ENCODE peak calls at places on chromosomes 5 and 9, in ten cellular contexts. C is lung; M is naive thymus-derived CD8-positive, alpha-beta T cell; Y is HEK293T; G is pons; W is activated CD4-positive, alpha-beta T cell treated with anti-CD3 and anti-CD28 coated beads, Interleukin-2, amount 10 ng/mL, durations not matched to agents 7 days and 5 days; Z is NCI-H2029 treated with DMSO at 0.1 percent for 48 hours; B is AG08396; D is CD8-positive, alpha-beta T cell; L is mammary epithelial cell. U is an unnamed sample.

GRCh38 chr9:130844028-130844427 is 9.0 kb downstream of the ABL1 start:
- DNase-seq in Z (no peak), B (no peak), Y (no peak), W (no peak), M (no peak), D (no peak), G (no peak), L (no peak), C (no peak), U (no peak)

GRCh38 chr5:73619606-73620334 is 6.2 kb upstream of the ARHGEF28 start:
- DNase-seq in G (no peak), Z (no peak), W (no peak), D (no peak), M (no peak), L (no peak), B (no peak), C (no peak), Y (no peak), U (no peak)

GRCh38 chr9:124887832-124888231 is 25.9 kb downstream of the ARPC5L start:
- DNase-seq in W (no peak), C (no peak), B (no peak), Y (no peak), Z (no peak), G (no peak), M (no peak), L (no peak), D (no peak), U (no peak)

GRCh38 chr5:36662291-36662851 is 56.0 kb downstream of the SLC1A3 start:
- DNase-seq in Y (no peak), B (no peak), W (no peak), G (peak), L (no peak), C (no peak), Z (no peak), M (no peak), D (no peak), U (peak)

GRCh38 chr9:37197158-37198033 is 77.0 kb downstream of the ZCCHC7 start:
- DNase-seq in G (peak), D (no peak), Y (no peak), L (peak), Z (no peak), M (no peak), B (no peak), C (no peak), W (no peak), U (no peak)

GRCh38 chr9:124264812-124265211 is 7.1 kb downstream of the NEK6 start:
- DNase-seq in M (no peak), W (no peak), Z (no peak), D (no peak), B (no peak), C (no peak), Y (no peak), G (no peak), L (no peak), U (no peak)

GRCh38 chr5:55533806-55534435 is 843 bp downstream of the PLPP1 start:
- DNase-seq in L (peak), C (peak), W (no peak), M (no peak), G (peak), Z (no peak), Y (peak), D (no peak), B (peak), U (no peak)

GRCh38 chr5:150612405-150612804 is 28.1 kb upstream of the SYNPO start:
- DNase-seq in B (no peak), Z (peak), D (no peak), M (no peak), W (no peak), G (no peak), Y (no peak), C (no peak), L (no peak), U (no peak)

GRCh38 chr5:40223884-40224402 is 455.8 kb upstream of the PTGER4 start:
- DNase-seq in B (peak), D (no peak), L (peak), G (no peak), W (peak), Z (no peak), Y (no peak), C (no peak), M (no peak), U (peak)

GRCh38 chr5:180142008-180142803 is 66.8 kb downstream of the RASGEF1C start:
- DNase-seq in M (no peak), B (no peak), G (peak), L (no peak), C (no peak), D (no peak), Z (no peak), Y (no peak), W (no peak), U (no peak)

GRCh38 chr5:1769752-1770442 is 29.7 kb downstream of the MRPL36 start:
- DNase-seq in C (no peak), M (no peak), B (no peak), G (no peak), L (no peak), Z (no peak), Y (no peak), W (no peak), D (no peak), U (no peak)

GRCh38 chr5:10768304-10768899 is 7.4 kb upstream of the DAP start:
- DNase-seq in L (no peak), D (no peak), B (no peak), C (no peak), M (no peak), Z (no peak), W (no peak), G (no peak), Y (no peak), U (no peak)

GRCh38 chr5:160477266-160477970 is 55.8 kb downstream of the PTTG1 start:
- DNase-seq in Y (no peak), W (no peak), G (no peak), L (no peak), C (no peak), B (no peak), Z (no peak), M (no peak), D (no peak), U (no peak)

GRCh38 chr5:140575309-140575708 is 10.7 kb downstream of the SLC35A4 start:
- DNase-seq in L (peak), Y (peak), Z (no peak), M (no peak), B (peak), D (no peak), C (peak), G (peak), W (no peak), U (no peak)

GRCh38 chr5:124061663-124062062 is 549.7 kb downstream of the CSNK1G3 start:
- DNase-seq in L (no peak), G (no peak), D (no peak), Y (no peak), M (no peak), B (no peak), Z (peak), C (peak), W (no peak), U (peak)

GRCh38 chr9:116154334-116154975 is 864 bp downstream of the PAPPA start:
- DNase-seq in D (no peak), C (no peak), Y (peak), Z (no peak), M (no peak), B (no peak), G (no peak), L (no peak), W (no peak), U (no peak)

GRCh38 chr5:56757077-56757476 is 58.3 kb upstream of the MAP3K1 start:
- DNase-seq in G (no peak), Y (no peak), Z (no peak), C (no peak), D (no peak), M (no peak), B (no peak), W (no peak), L (peak), U (no peak)

GRCh38 chr9:108776920-108777650 is 78.7 kb downstream of the ACTL7B start:
- DNase-seq in W (no peak), Y (no peak), B (no peak), G (no peak), L (peak), M (no peak), C (no peak), D (no peak), Z (no peak), U (no peak)

GRCh38 chr5:131511934-131512333 is 123.1 kb downstream of the RAPGEF6 start:
- DNase-seq in G (no peak), Y (no peak), W (no peak), Z (no peak), D (no peak), M (no peak), B (no peak), C (no peak), L (no peak), U (no peak)

GRCh38 chr5:126373621-126374416 is 49.4 kb upstream of the GRAMD2B start:
- DNase-seq in L (no peak), Y (no peak), D (no peak), G (no peak), B (no peak), Z (no peak), M (peak), W (no peak), C (no peak), U (no peak)

GRCh38 chr5:177459357-177459756 is 12.7 kb downstream of the PRR7 start:
- DNase-seq in D (no peak), Z (no peak), M (no peak), C (no peak), G (no peak), W (no peak), Y (no peak), L (no peak), B (no peak), U (no peak)

GRCh38 chr5:169906745-169907649 is 73.3 kb downstream of the INSYN2B start:
- DNase-seq in Y (no peak), W (no peak), L (no peak), D (no peak), C (no peak), B (peak), M (no peak), Z (no peak), G (no peak), U (no peak)

GRCh38 chr5:78753093-78753531 is 104.5 kb upstream of the LHFPL2 start:
- DNase-seq in W (no peak), Y (no peak), B (no peak), C (no peak), L (no peak), D (no peak), Z (no peak), G (no peak), M (no peak), U (no peak)

GRCh38 chr9:33445389-33445881 is 2.0 kb downstream of the AQP3 start:
- DNase-seq in Y (no peak), W (peak), L (no peak), M (peak), G (no peak), Z (no peak), C (peak), D (peak), B (no peak), U (no peak)

GRCh38 chr5:134005415-134006118 is 792 bp upstream of the VDAC1 start:
- DNase-seq in C (no peak), Y (no peak), D (no peak), G (no peak), M (no peak), Z (no peak), L (no peak), W (peak), B (peak), U (no peak)

GRCh38 chr9:35510745-35511428 is 21.0 kb downstream of the RUSC2 start:
- DNase-seq in C (peak), L (peak), D (no peak), W (no peak), Z (no peak), G (peak), B (peak), M (no peak), Y (no peak), U (peak)

GRCh38 chr5:16156152-16156551 is 23.4 kb downstream of the MARCHF11 start:
- DNase-seq in M (no peak), W (no peak), C (no peak), Y (no peak), L (no peak), B (no peak), D (no peak), G (no peak), Z (no peak), U (no peak)

GRCh38 chr5:16888694-16889124 is 47.4 kb downstream of the MYO10 start:
- DNase-seq in M (no peak), L (peak), D (no peak), Z (no peak), Y (no peak), W (no peak), G (no peak), B (no peak), C (no peak), U (no peak)

GRCh38 chr5:1510631-1511030 is 13.1 kb downstream of the LPCAT1 start:
- DNase-seq in G (no peak), B (no peak), W (no peak), C (peak), M (peak), L (no peak), Z (no peak), D (peak), Y (no peak), U (no peak)

GRCh38 chr5:147708708-147709107 is 73.8 kb downstream of the JAKMIP2 start:
- DNase-seq in C (no peak), D (no peak), Z (no peak), Y (no peak), W (no peak), M (no peak), L (no peak), B (no peak), G (no peak), U (no peak)

GRCh38 chr5:109482748-109483147 is 73.0 kb upstream of the PJA2 start:
- DNase-seq in Y (no peak), B (no peak), D (no peak), W (no peak), C (no peak), G (no peak), Z (no peak), L (no peak), M (no peak), U (no peak)

GRCh38 chr5:40578501-40579451 is 100.9 kb upstream of the PTGER4 start:
- DNase-seq in G (no peak), L (no peak), W (peak), M (no peak), Z (no peak), D (no peak), Y (no peak), C (no peak), B (no peak), U (no peak)

GRCh38 chr5:52948418-52949076 is 40.6 kb upstream of the ITGA2 start:
- DNase-seq in D (peak), L (peak), W (peak), G (peak), Y (peak), M (peak), Z (peak), B (peak), C (peak), U (peak)

U was measured in smooth muscle cell of the brain vasculature.